ENCODE peak calls at places on chromosomes 13 and 19, in nine cellular contexts. A is PC-3, N is keratinocyte, I is endodermal cell, H is mesendoderm, C is endothelial cell of umbilical vein, W is neuronal stem cell, V is GM23248, D is Karpas-422. F is an unnamed sample.

GRCh38 chr19:52941941-52942370 is 18.7 kb upstream of the ZNF888 start:
- DNase-seq in V (peak), N (no peak), C (peak), H (peak), I (peak), D (peak), A (peak), W (no peak), F (peak)

GRCh38 chr13:43908156-43909126 is 28.7 kb downstream of the LACC1 start:
- DNase-seq in C (peak), I (no peak), A (peak), V (peak), N (no peak), W (peak), H (peak), D (peak), F (peak)

GRCh38 chr19:46890423-46891170 is 29.8 kb downstream of the ARHGAP35 start:
- DNase-seq in H (no peak), W (no peak), A (peak), V (peak), N (no peak), C (no peak), I (no peak), D (peak), F (no peak)

GRCh38 chr13:104297075-104297474 is 1230.9 kb upstream of the SLC10A2 start:
- DNase-seq in H (no peak), W (no peak), A (no peak), V (no peak), D (no peak), C (no peak), I (no peak), N (no peak), F (no peak)

GRCh38 chr13:50809133-50810090 is 34.1 kb downstream of the DLEU7 start:
- DNase-seq in V (no peak), A (no peak), I (no peak), W (no peak), N (no peak), D (no peak), H (no peak), C (no peak), F (no peak)

GRCh38 chr13:94933230-94933751 is 220.9 kb upstream of the SOX21 start:
- DNase-seq in H (no peak), A (no peak), N (no peak), C (no peak), V (no peak), I (no peak), D (no peak), W (no peak), F (no peak)

GRCh38 chr13:66210677-66211076 is 1019.5 kb downstream of the PCDH9 start:
- DNase-seq in D (no peak), V (peak), I (no peak), W (no peak), A (peak), C (peak), H (no peak), N (no peak), F (no peak)

GRCh38 chr13:48121733-48122132 is 26.8 kb upstream of the MED4 start:
- DNase-seq in D (no peak), N (no peak), H (peak), W (no peak), C (no peak), A (no peak), V (peak), I (no peak), F (no peak)

GRCh38 chr19:23101241-23101640 is 15.6 kb upstream of the ZNF730 start:
- DNase-seq in D (no peak), W (no peak), C (no peak), I (no peak), A (peak), N (no peak), H (no peak), V (no peak), F (no peak)

GRCh38 chr19:31113250-31113685 is 236.0 kb downstream of the TSHZ3 start:
- DNase-seq in H (no peak), V (peak), I (no peak), C (no peak), A (peak), W (no peak), D (no peak), N (no peak), F (no peak)

GRCh38 chr19:2477141-2477710 is 1.3 kb downstream of the GADD45B start:
- DNase-seq in N (no peak), H (no peak), C (no peak), D (peak), A (peak), V (peak), I (peak), W (no peak), F (peak)

GRCh38 chr19:58480831-58481230 is 4.7 kb downstream of the ZNF446 start:
- DNase-seq in V (no peak), A (no peak), N (no peak), D (no peak), W (no peak), C (no peak), H (no peak), I (no peak), F (no peak)

GRCh38 chr13:36919206-36919832 is 719 bp downstream of the SMAD9 start:
- DNase-seq in H (peak), C (no peak), V (peak), N (no peak), A (peak), W (peak), I (peak), D (no peak), F (peak)

GRCh38 chr19:31819837-31820236 is 470.6 kb upstream of the TSHZ3 start:
- DNase-seq in I (no peak), D (no peak), H (no peak), A (no peak), C (no peak), V (no peak), N (no peak), W (no peak), F (no peak)

GRCh38 chr19:50772408-50773311 is 2.4 kb downstream of the GPR32 start:
- DNase-seq in V (peak), W (no peak), N (no peak), D (peak), C (peak), H (no peak), A (peak), I (no peak), F (no peak)

GRCh38 chr19:4971424-4971793 is 2.5 kb downstream of the KDM4B start:
- DNase-seq in C (no peak), H (peak), D (peak), N (no peak), I (peak), A (peak), V (peak), W (no peak), F (no peak)

GRCh38 chr13:67186985-67187569 is 43.1 kb downstream of the PCDH9 start:
- DNase-seq in I (peak), V (no peak), D (no peak), C (no peak), N (no peak), W (peak), A (peak), H (peak), F (peak)

GRCh38 chr19:34213283-34213682 is 41.0 kb downstream of the LSM14A start:
- DNase-seq in D (no peak), W (no peak), A (no peak), N (no peak), C (no peak), I (no peak), V (no peak), H (no peak), F (no peak)

GRCh38 chr13:80504453-80504852 is 163.5 kb upstream of the SPRY2 start:
- DNase-seq in A (no peak), I (no peak), W (no peak), C (no peak), H (no peak), N (no peak), V (no peak), D (no peak), F (no peak)

GRCh38 chr13:40464991-40465390 is 201.4 kb downstream of the FOXO1 start:
- DNase-seq in D (peak), N (no peak), C (no peak), V (no peak), A (no peak), W (no peak), H (no peak), I (no peak), F (no peak)

GRCh38 chr13:40469581-40470282 is 196.7 kb downstream of the FOXO1 start:
- DNase-seq in V (peak), A (no peak), N (no peak), C (no peak), I (no peak), W (no peak), D (no peak), H (peak), F (no peak)

GRCh38 chr13:40470665-40471064 is 195.8 kb downstream of the FOXO1 start:
- DNase-seq in A (no peak), H (no peak), C (no peak), W (no peak), N (no peak), I (no peak), V (peak), D (no peak), F (no peak)

GRCh38 chr13:40466271-40466670 is 200.2 kb downstream of the FOXO1 start:
- DNase-seq in D (no peak), N (no peak), H (no peak), A (no peak), I (no peak), W (no peak), V (no peak), C (no peak), F (no peak)

DNA sequence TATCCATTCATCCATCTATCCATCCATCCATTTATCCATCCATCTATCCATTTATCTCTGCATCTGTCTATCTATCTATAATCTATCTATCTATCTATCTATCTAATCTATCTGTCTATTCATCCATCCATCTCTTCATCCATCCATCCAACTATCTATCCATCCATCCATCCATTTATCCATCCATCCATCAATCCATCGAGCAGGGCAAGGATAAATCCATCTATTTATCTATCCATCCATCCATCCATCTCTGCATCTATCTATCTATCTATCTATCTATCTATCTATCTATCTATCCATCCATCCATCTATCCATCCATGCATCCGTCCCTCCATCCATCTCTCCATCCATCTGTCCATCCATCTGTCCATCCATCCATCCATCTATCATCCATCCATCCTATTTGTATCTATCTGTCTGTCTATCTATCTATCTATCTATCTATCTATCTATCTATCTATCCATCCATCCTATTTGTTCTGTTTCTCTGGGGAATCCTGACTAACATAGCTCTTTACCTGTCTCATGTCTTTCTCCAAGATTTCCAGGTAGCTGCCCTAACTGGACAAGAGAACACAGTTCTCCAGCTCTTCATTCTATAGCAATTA is 198.1 kb downstream of the FOXO1 start:
- DNase-seq in I (no peak), W (no peak), V (no peak), C (no peak), A (no peak), D (no peak), H (no peak), N (no peak), F (no peak)
- H3K9ac ChIP-seq in I (no peak), W (no peak), V (no peak), C (no peak), A (no peak), D (no peak), H (no peak), N (no peak), F (no peak)

GRCh38 chr19:8577741-8578140 is 499 bp upstream of the MYO1F start:
- DNase-seq in N (no peak), V (no peak), D (no peak), W (no peak), A (no peak), H (no peak), C (no peak), I (no peak), F (no peak)

GRCh38 chr19:8577247-8577646 is at the start of gene MYO1F:
- DNase-seq in I (no peak), W (no peak), C (no peak), V (no peak), N (no peak), H (no peak), D (no peak), A (no peak), F (no peak)

GRCh38 chr19:8575467-8575997 is 1.7 kb downstream of the MYO1F start:
- DNase-seq in W (no peak), N (no peak), A (peak), I (peak), H (peak), V (peak), D (no peak), C (no peak), F (no peak)

GRCh38 chr19:8578642-8579265 is 1.5 kb upstream of the MYO1F start:
- DNase-seq in D (peak), A (peak), W (peak), C (peak), V (peak), N (no peak), I (peak), H (peak), F (peak)

GRCh38 chr19:8576273-8576993 is 809 bp downstream of the MYO1F start:
- DNase-seq in D (no peak), V (no peak), H (no peak), W (no peak), I (no peak), C (no peak), A (peak), N (no peak), F (no peak)
- H3K9ac ChIP-seq in D (no peak), V (no peak), H (no peak), W (peak), I (no peak), C (no peak), A (no peak), N (no peak), F (no peak)

DNA sequence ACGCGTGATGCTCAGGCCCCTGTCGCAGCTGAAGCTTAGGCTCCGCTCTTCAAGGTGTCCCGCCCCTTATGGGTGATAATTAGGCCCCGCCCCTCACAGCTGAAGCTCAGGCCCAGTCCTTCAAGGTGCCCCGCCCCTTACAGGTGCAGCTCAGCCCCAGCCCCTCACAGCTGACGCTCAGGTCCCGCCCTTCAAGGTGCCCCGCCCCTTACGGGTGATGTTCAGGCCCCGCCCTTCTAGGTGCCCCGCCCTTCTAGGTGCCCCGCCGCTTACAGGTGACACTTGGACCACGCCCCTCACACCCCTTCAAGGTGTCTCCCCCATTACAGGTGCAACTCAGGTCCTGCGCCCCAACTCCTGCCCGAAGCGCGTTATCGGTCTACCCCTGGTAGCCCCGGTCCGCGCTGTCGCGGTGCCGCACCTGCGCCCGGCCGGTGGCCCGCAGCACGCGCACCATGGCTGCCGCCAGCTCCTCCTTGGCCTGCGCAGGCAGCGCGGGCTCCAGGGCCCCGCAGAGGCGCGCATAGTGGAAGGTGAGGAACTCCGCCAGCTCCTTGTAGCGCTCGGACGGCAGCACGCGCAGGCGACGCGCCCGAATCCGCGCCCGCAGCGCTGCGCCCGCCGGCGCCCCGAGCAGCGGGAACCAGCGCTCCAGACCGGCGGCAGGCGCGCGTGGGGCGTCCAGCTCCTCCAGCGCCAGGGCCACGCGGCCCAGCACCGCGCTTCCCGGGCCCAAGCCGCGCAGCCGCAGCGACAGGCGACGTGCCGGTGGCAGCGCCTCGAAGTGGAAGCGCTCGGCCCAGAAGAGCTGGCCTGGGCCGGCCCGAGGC is 7.3 kb downstream of the RASAL3 start:
- DNase-seq in W (no peak), I (peak), N (no peak), H (peak), V (peak), C (no peak), A (peak), D (peak), F (peak)
- H3K9ac ChIP-seq in W (peak), I (no peak), N (no peak), H (no peak), V (no peak), C (no peak), A (no peak), D (no peak), F (no peak)

DNA sequence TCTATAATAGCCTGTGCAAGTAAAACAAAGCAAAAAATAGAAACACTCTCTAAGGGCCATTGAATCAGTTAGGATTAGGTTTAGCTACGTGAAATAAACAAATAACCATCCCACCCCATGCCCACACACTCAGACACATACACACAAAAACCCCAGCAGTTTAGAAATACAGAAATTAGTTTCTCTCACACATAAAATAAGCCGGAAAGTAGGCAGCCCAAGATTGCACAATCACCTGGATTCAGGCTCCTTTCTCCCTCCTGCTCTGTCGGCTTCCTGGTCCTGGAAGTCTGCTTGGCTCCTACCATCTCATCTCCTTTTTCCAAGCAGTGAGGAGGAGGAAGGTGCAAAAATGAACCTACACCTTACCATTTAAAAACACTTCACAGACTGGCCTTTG is 22.6 kb upstream of the USP12 start:
- DNase-seq in C (no peak), H (no peak), W (no peak), A (peak), V (peak), N (no peak), I (no peak), D (no peak), F (no peak)
- H3K9ac ChIP-seq in C (peak), H (no peak), W (no peak), A (peak), V (no peak), N (no peak), I (no peak), D (no peak), F (no peak)

GRCh38 chr19:49347191-49347590 is 12.0 kb downstream of the CD37 start:
- DNase-seq in V (no peak), D (no peak), A (no peak), N (no peak), H (no peak), W (no peak), C (no peak), I (no peak), F (no peak)
- H3K9ac ChIP-seq in V (no peak), D (no peak), A (no peak), N (no peak), H (no peak), W (peak), C (no peak), I (no peak), F (no peak)

GRCh38 chr13:20186771-20187170 is 6.0 kb downstream of the GJB2 start:
- DNase-seq in A (no peak), H (no peak), N (no peak), C (no peak), I (no peak), V (no peak), D (no peak), W (no peak), F (no peak)
- H3K9ac ChIP-seq in A (no peak), H (no peak), N (no peak), C (no peak), I (no peak), V (no peak), D (no peak), W (no peak), F (no peak)

DNA sequence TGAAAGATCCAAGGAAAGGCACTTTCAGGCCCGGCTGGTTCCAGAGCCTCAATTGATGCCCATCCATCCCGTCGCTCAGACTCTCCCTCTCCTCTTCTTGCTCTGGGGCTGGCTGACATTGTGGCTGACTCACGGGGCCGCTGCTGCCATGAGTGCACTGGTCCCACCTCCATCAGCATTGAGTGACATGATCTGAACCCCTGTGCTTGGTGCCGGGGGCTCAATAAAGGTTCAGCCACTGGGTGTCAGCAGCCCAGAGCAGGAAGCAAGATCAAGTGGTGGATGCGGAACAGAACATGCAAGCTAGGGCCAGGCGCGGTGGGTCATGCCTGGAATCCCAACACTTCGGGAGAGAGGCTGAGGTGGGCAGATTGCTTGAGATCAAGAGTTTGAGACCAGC is 39.5 kb downstream of the COMP start:
- DNase-seq in D (no peak), I (peak), N (no peak), V (no peak), C (no peak), A (no peak), H (no peak), W (no peak), F (no peak)
- H3K9ac ChIP-seq in D (no peak), I (no peak), N (no peak), V (no peak), C (no peak), A (no peak), H (no peak), W (no peak), F (no peak)

DNA sequence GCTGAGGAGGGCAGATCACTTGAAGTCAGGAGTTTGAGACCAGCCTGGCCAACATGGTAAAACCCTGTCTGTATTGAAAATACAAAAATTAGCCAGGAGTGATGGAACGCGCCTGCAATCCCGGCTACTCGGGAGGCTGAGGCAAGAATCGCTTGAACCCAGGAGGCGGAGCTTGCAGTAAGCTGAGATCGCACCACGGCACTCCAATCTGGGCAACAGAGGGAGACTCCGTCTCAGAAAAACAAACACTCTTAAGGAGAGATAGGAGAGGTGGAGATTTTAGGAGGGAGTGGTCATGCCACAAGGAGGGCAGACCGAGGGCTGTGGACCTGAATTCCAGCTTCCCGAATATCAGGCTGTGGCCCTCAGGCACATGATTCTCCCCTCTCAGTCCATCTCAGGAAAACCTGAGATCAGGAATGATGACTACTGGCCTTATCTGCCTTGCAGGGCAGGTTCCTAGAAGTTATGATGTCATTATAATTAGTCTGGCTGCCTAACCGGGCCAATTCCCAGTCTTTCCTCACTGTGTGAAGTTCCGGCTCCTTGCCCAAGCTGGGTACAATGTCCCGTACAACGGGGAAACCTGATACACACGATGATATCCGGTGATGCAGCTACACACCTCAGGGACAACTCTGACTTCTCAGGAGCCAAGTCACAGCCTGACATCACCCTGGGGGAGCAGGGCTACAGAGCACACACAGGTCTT is 2.5 kb downstream of the SLC35E1 start:
- DNase-seq in A (peak), I (no peak), C (no peak), W (no peak), N (no peak), V (peak), D (no peak), H (peak), F (no peak)
- H3K9ac ChIP-seq in A (no peak), I (no peak), C (no peak), W (no peak), N (peak), V (no peak), D (no peak), H (no peak), F (no peak)

F was measured in neural progenitor cell.